ENCODE peak calls at places on chromosomes 4 and X, in ten cellular contexts. One of them, this sample, is unnamed.

GRCh38 chr4:8176547-8177399 is 18.2 kb upstream of the ABLIM2 start:
- DNase-seq in activated CD4-positive, alpha-beta T cell treated with anti-CD3 and anti-CD28 coated beads, Interleukin-2, amount 10 ng/mL, durations not matched to agents 7 days and 5 days: peak; percentile 53
- DNase-seq in caudate nucleus: no peak
- DNase-seq in activated T-cell treated with anti-CD3 and anti-CD28 coated beads, Interleukin-2, amount 50 U/mL, for 72 hours: peak; percentile 32
- DNase-seq in fibroblast of lung: peak; percentile 38
- DNase-seq in stimulated activated naive CD8-positive, alpha-beta T cell treated with anti-CD3 and anti-CD28 coated beads, Interleukin-15, Interleukin-2, amounts not matched to agents 100 U/mL and 50 U/mL, for 24 hours: peak; percentile 34
- DNase-seq in frontal cortex: no peak
- DNase-seq in CD4-positive, alpha-beta T cell: peak; percentile 34
- DNase-seq in activated T-helper 1 cell treated with Interleukin-2 at 50 U/mL for 16 hours: no peak
- DNase-seq in AML-193: peak; percentile 39
- DNase-seq in this sample: peak; percentile 43

GRCh38 chrX:111098874-111099273 is 2.9 kb downstream of the PAK3 start:
- DNase-seq in activated CD4-positive, alpha-beta T cell treated with anti-CD3 and anti-CD28 coated beads, Interleukin-2, amount 10 ng/mL, durations not matched to agents 7 days and 5 days: peak; percentile 61
- DNase-seq in caudate nucleus: no peak
- DNase-seq in activated T-cell treated with anti-CD3 and anti-CD28 coated beads, Interleukin-2, amount 50 U/mL, for 72 hours: peak; percentile 70
- DNase-seq in fibroblast of lung: peak; percentile 17
- DNase-seq in stimulated activated naive CD8-positive, alpha-beta T cell treated with anti-CD3 and anti-CD28 coated beads, Interleukin-15, Interleukin-2, amounts not matched to agents 100 U/mL and 50 U/mL, for 24 hours: peak; percentile 67
- DNase-seq in frontal cortex: no peak
- DNase-seq in CD4-positive, alpha-beta T cell: peak; percentile 56
- DNase-seq in activated T-helper 1 cell treated with Interleukin-2 at 50 U/mL for 16 hours: peak; percentile 56
- DNase-seq in AML-193: no peak
- DNase-seq in this sample: no peak

GRCh38 chr4:31059753-31060522 is 339.8 kb downstream of the PCDH7 start:
- DNase-seq in activated CD4-positive, alpha-beta T cell treated with anti-CD3 and anti-CD28 coated beads, Interleukin-2, amount 10 ng/mL, durations not matched to agents 7 days and 5 days: no peak
- DNase-seq in caudate nucleus: no peak
- DNase-seq in activated T-cell treated with anti-CD3 and anti-CD28 coated beads, Interleukin-2, amount 50 U/mL, for 72 hours: no peak
- DNase-seq in fibroblast of lung: peak; percentile 74
- DNase-seq in stimulated activated naive CD8-positive, alpha-beta T cell treated with anti-CD3 and anti-CD28 coated beads, Interleukin-15, Interleukin-2, amounts not matched to agents 100 U/mL and 50 U/mL, for 24 hours: no peak
- DNase-seq in frontal cortex: no peak
- DNase-seq in CD4-positive, alpha-beta T cell: no peak
- DNase-seq in activated T-helper 1 cell treated with Interleukin-2 at 50 U/mL for 16 hours: no peak
- DNase-seq in AML-193: no peak
- DNase-seq in this sample: peak; percentile 57

GRCh38 chr4:74531952-74532794 is 87.2 kb downstream of the AREG start:
- DNase-seq in activated CD4-positive, alpha-beta T cell treated with anti-CD3 and anti-CD28 coated beads, Interleukin-2, amount 10 ng/mL, durations not matched to agents 7 days and 5 days: peak; percentile 10
- DNase-seq in caudate nucleus: no peak
- DNase-seq in activated T-cell treated with anti-CD3 and anti-CD28 coated beads, Interleukin-2, amount 50 U/mL, for 72 hours: peak; percentile 2
- DNase-seq in fibroblast of lung: peak; percentile 66
- DNase-seq in stimulated activated naive CD8-positive, alpha-beta T cell treated with anti-CD3 and anti-CD28 coated beads, Interleukin-15, Interleukin-2, amounts not matched to agents 100 U/mL and 50 U/mL, for 24 hours: no peak
- DNase-seq in frontal cortex: no peak
- DNase-seq in CD4-positive, alpha-beta T cell: no peak
- DNase-seq in activated T-helper 1 cell treated with Interleukin-2 at 50 U/mL for 16 hours: no peak
- DNase-seq in AML-193: peak; percentile 76
- DNase-seq in this sample: peak; percentile 58

GRCh38 chr4:122783301-122784215 is 43.1 kb upstream of the FGF2 start:
- DNase-seq in activated CD4-positive, alpha-beta T cell treated with anti-CD3 and anti-CD28 coated beads, Interleukin-2, amount 10 ng/mL, durations not matched to agents 7 days and 5 days: no peak
- DNase-seq in caudate nucleus: no peak
- DNase-seq in activated T-cell treated with anti-CD3 and anti-CD28 coated beads, Interleukin-2, amount 50 U/mL, for 72 hours: no peak
- DNase-seq in fibroblast of lung: peak; percentile 98
- DNase-seq in stimulated activated naive CD8-positive, alpha-beta T cell treated with anti-CD3 and anti-CD28 coated beads, Interleukin-15, Interleukin-2, amounts not matched to agents 100 U/mL and 50 U/mL, for 24 hours: no peak
- DNase-seq in frontal cortex: no peak
- DNase-seq in CD4-positive, alpha-beta T cell: no peak
- DNase-seq in activated T-helper 1 cell treated with Interleukin-2 at 50 U/mL for 16 hours: no peak
- DNase-seq in AML-193: no peak
- DNase-seq in this sample: no peak

GRCh38 chr4:169618286-169618685 is 2.1 kb upstream of the CLCN3 start:
- DNase-seq in activated CD4-positive, alpha-beta T cell treated with anti-CD3 and anti-CD28 coated beads, Interleukin-2, amount 10 ng/mL, durations not matched to agents 7 days and 5 days: no peak
- DNase-seq in caudate nucleus: no peak
- DNase-seq in activated T-cell treated with anti-CD3 and anti-CD28 coated beads, Interleukin-2, amount 50 U/mL, for 72 hours: no peak
- DNase-seq in fibroblast of lung: peak; percentile 74
- DNase-seq in stimulated activated naive CD8-positive, alpha-beta T cell treated with anti-CD3 and anti-CD28 coated beads, Interleukin-15, Interleukin-2, amounts not matched to agents 100 U/mL and 50 U/mL, for 24 hours: no peak
- DNase-seq in frontal cortex: no peak
- DNase-seq in CD4-positive, alpha-beta T cell: no peak
- DNase-seq in activated T-helper 1 cell treated with Interleukin-2 at 50 U/mL for 16 hours: no peak
- DNase-seq in AML-193: no peak
- DNase-seq in this sample: no peak

GRCh38 chrX:153526040-153526439 is 8.6 kb downstream of the ATP2B3 start:
- DNase-seq in activated CD4-positive, alpha-beta T cell treated with anti-CD3 and anti-CD28 coated beads, Interleukin-2, amount 10 ng/mL, durations not matched to agents 7 days and 5 days: no peak
- DNase-seq in caudate nucleus: no peak
- DNase-seq in activated T-cell treated with anti-CD3 and anti-CD28 coated beads, Interleukin-2, amount 50 U/mL, for 72 hours: no peak
- DNase-seq in fibroblast of lung: no peak
- DNase-seq in stimulated activated naive CD8-positive, alpha-beta T cell treated with anti-CD3 and anti-CD28 coated beads, Interleukin-15, Interleukin-2, amounts not matched to agents 100 U/mL and 50 U/mL, for 24 hours: no peak
- DNase-seq in frontal cortex: no peak
- DNase-seq in CD4-positive, alpha-beta T cell: no peak
- DNase-seq in activated T-helper 1 cell treated with Interleukin-2 at 50 U/mL for 16 hours: no peak
- DNase-seq in AML-193: no peak
- DNase-seq in this sample: no peak

GRCh38 chrX:100296183-100296753 is 113.8 kb downstream of the PCDH19 start:
- DNase-seq in activated CD4-positive, alpha-beta T cell treated with anti-CD3 and anti-CD28 coated beads, Interleukin-2, amount 10 ng/mL, durations not matched to agents 7 days and 5 days: no peak
- DNase-seq in caudate nucleus: no peak
- DNase-seq in activated T-cell treated with anti-CD3 and anti-CD28 coated beads, Interleukin-2, amount 50 U/mL, for 72 hours: no peak
- DNase-seq in fibroblast of lung: no peak
- DNase-seq in stimulated activated naive CD8-positive, alpha-beta T cell treated with anti-CD3 and anti-CD28 coated beads, Interleukin-15, Interleukin-2, amounts not matched to agents 100 U/mL and 50 U/mL, for 24 hours: no peak
- DNase-seq in frontal cortex: no peak
- DNase-seq in CD4-positive, alpha-beta T cell: no peak
- DNase-seq in activated T-helper 1 cell treated with Interleukin-2 at 50 U/mL for 16 hours: no peak
- DNase-seq in AML-193: no peak
- DNase-seq in this sample: no peak

GRCh38 chr4:61395754-61396153 is 195.6 kb downstream of the ADGRL3 start:
- DNase-seq in activated CD4-positive, alpha-beta T cell treated with anti-CD3 and anti-CD28 coated beads, Interleukin-2, amount 10 ng/mL, durations not matched to agents 7 days and 5 days: no peak
- DNase-seq in caudate nucleus: no peak
- DNase-seq in activated T-cell treated with anti-CD3 and anti-CD28 coated beads, Interleukin-2, amount 50 U/mL, for 72 hours: no peak
- DNase-seq in fibroblast of lung: no peak
- DNase-seq in stimulated activated naive CD8-positive, alpha-beta T cell treated with anti-CD3 and anti-CD28 coated beads, Interleukin-15, Interleukin-2, amounts not matched to agents 100 U/mL and 50 U/mL, for 24 hours: no peak
- DNase-seq in frontal cortex: no peak
- DNase-seq in CD4-positive, alpha-beta T cell: no peak
- DNase-seq in activated T-helper 1 cell treated with Interleukin-2 at 50 U/mL for 16 hours: no peak
- DNase-seq in AML-193: no peak
- DNase-seq in this sample: no peak

GRCh38 chrX:118727686-118728339 is 407 bp downstream of the IL13RA1 start:
- DNase-seq in activated CD4-positive, alpha-beta T cell treated with anti-CD3 and anti-CD28 coated beads, Interleukin-2, amount 10 ng/mL, durations not matched to agents 7 days and 5 days: no peak
- DNase-seq in caudate nucleus: no peak
- DNase-seq in activated T-cell treated with anti-CD3 and anti-CD28 coated beads, Interleukin-2, amount 50 U/mL, for 72 hours: peak; percentile 4
- DNase-seq in fibroblast of lung: peak; percentile 36
- DNase-seq in stimulated activated naive CD8-positive, alpha-beta T cell treated with anti-CD3 and anti-CD28 coated beads, Interleukin-15, Interleukin-2, amounts not matched to agents 100 U/mL and 50 U/mL, for 24 hours: peak; percentile 4
- DNase-seq in frontal cortex: peak; percentile 11
- DNase-seq in CD4-positive, alpha-beta T cell: no peak
- DNase-seq in activated T-helper 1 cell treated with Interleukin-2 at 50 U/mL for 16 hours: no peak
- DNase-seq in AML-193: no peak
- DNase-seq in this sample: no peak

GRCh38 chr4:107818301-107818910 is 6.3 kb upstream of the SGMS2 start:
- DNase-seq in activated CD4-positive, alpha-beta T cell treated with anti-CD3 and anti-CD28 coated beads, Interleukin-2, amount 10 ng/mL, durations not matched to agents 7 days and 5 days: no peak
- DNase-seq in caudate nucleus: no peak
- DNase-seq in activated T-cell treated with anti-CD3 and anti-CD28 coated beads, Interleukin-2, amount 50 U/mL, for 72 hours: no peak
- DNase-seq in fibroblast of lung: peak; percentile 35
- DNase-seq in stimulated activated naive CD8-positive, alpha-beta T cell treated with anti-CD3 and anti-CD28 coated beads, Interleukin-15, Interleukin-2, amounts not matched to agents 100 U/mL and 50 U/mL, for 24 hours: no peak
- DNase-seq in frontal cortex: no peak
- DNase-seq in CD4-positive, alpha-beta T cell: no peak
- DNase-seq in activated T-helper 1 cell treated with Interleukin-2 at 50 U/mL for 16 hours: no peak
- DNase-seq in AML-193: peak; percentile 58
- DNase-seq in this sample: peak; percentile 42

GRCh38 chr4:100103671-100104070 is 86.6 kb downstream of the DDIT4L start:
- DNase-seq in activated CD4-positive, alpha-beta T cell treated with anti-CD3 and anti-CD28 coated beads, Interleukin-2, amount 10 ng/mL, durations not matched to agents 7 days and 5 days: no peak
- DNase-seq in caudate nucleus: no peak
- DNase-seq in activated T-cell treated with anti-CD3 and anti-CD28 coated beads, Interleukin-2, amount 50 U/mL, for 72 hours: no peak
- DNase-seq in fibroblast of lung: no peak
- DNase-seq in stimulated activated naive CD8-positive, alpha-beta T cell treated with anti-CD3 and anti-CD28 coated beads, Interleukin-15, Interleukin-2, amounts not matched to agents 100 U/mL and 50 U/mL, for 24 hours: no peak
- DNase-seq in frontal cortex: no peak
- DNase-seq in CD4-positive, alpha-beta T cell: no peak
- DNase-seq in activated T-helper 1 cell treated with Interleukin-2 at 50 U/mL for 16 hours: no peak
- DNase-seq in AML-193: no peak
- DNase-seq in this sample: no peak

GRCh38 chr4:48093949-48094550 is 40.0 kb downstream of the TXK start:
- DNase-seq in activated CD4-positive, alpha-beta T cell treated with anti-CD3 and anti-CD28 coated beads, Interleukin-2, amount 10 ng/mL, durations not matched to agents 7 days and 5 days: no peak
- DNase-seq in caudate nucleus: no peak
- DNase-seq in activated T-cell treated with anti-CD3 and anti-CD28 coated beads, Interleukin-2, amount 50 U/mL, for 72 hours: peak; percentile 79
- DNase-seq in fibroblast of lung: peak; percentile 65
- DNase-seq in stimulated activated naive CD8-positive, alpha-beta T cell treated with anti-CD3 and anti-CD28 coated beads, Interleukin-15, Interleukin-2, amounts not matched to agents 100 U/mL and 50 U/mL, for 24 hours: peak; percentile 52
- DNase-seq in frontal cortex: no peak
- DNase-seq in CD4-positive, alpha-beta T cell: no peak
- DNase-seq in activated T-helper 1 cell treated with Interleukin-2 at 50 U/mL for 16 hours: no peak
- DNase-seq in AML-193: no peak
- DNase-seq in this sample: no peak

GRCh38 chr4:153241970-153242847 is 38.0 kb downstream of the TRIM2 start:
- DNase-seq in activated CD4-positive, alpha-beta T cell treated with anti-CD3 and anti-CD28 coated beads, Interleukin-2, amount 10 ng/mL, durations not matched to agents 7 days and 5 days: no peak
- DNase-seq in caudate nucleus: no peak
- DNase-seq in activated T-cell treated with anti-CD3 and anti-CD28 coated beads, Interleukin-2, amount 50 U/mL, for 72 hours: no peak
- DNase-seq in fibroblast of lung: peak; percentile 26
- DNase-seq in stimulated activated naive CD8-positive, alpha-beta T cell treated with anti-CD3 and anti-CD28 coated beads, Interleukin-15, Interleukin-2, amounts not matched to agents 100 U/mL and 50 U/mL, for 24 hours: no peak
- DNase-seq in frontal cortex: no peak
- DNase-seq in CD4-positive, alpha-beta T cell: no peak
- DNase-seq in activated T-helper 1 cell treated with Interleukin-2 at 50 U/mL for 16 hours: no peak
- DNase-seq in AML-193: no peak
- DNase-seq in this sample: no peak

GRCh38 chrX:45697591-45697990 is 496.9 kb upstream of the DIPK2B start:
- DNase-seq in activated CD4-positive, alpha-beta T cell treated with anti-CD3 and anti-CD28 coated beads, Interleukin-2, amount 10 ng/mL, durations not matched to agents 7 days and 5 days: no peak
- DNase-seq in caudate nucleus: no peak
- DNase-seq in activated T-cell treated with anti-CD3 and anti-CD28 coated beads, Interleukin-2, amount 50 U/mL, for 72 hours: no peak
- DNase-seq in fibroblast of lung: peak; percentile 82
- DNase-seq in stimulated activated naive CD8-positive, alpha-beta T cell treated with anti-CD3 and anti-CD28 coated beads, Interleukin-15, Interleukin-2, amounts not matched to agents 100 U/mL and 50 U/mL, for 24 hours: no peak
- DNase-seq in frontal cortex: no peak
- DNase-seq in CD4-positive, alpha-beta T cell: no peak
- DNase-seq in activated T-helper 1 cell treated with Interleukin-2 at 50 U/mL for 16 hours: no peak
- DNase-seq in AML-193: no peak
- DNase-seq in this sample: no peak

GRCh38 chrX:87805829-87806490 is 288.4 kb downstream of the KLHL4 start:
- DNase-seq in activated CD4-positive, alpha-beta T cell treated with anti-CD3 and anti-CD28 coated beads, Interleukin-2, amount 10 ng/mL, durations not matched to agents 7 days and 5 days: no peak
- DNase-seq in caudate nucleus: no peak
- DNase-seq in activated T-cell treated with anti-CD3 and anti-CD28 coated beads, Interleukin-2, amount 50 U/mL, for 72 hours: no peak
- DNase-seq in fibroblast of lung: peak; percentile 24
- DNase-seq in stimulated activated naive CD8-positive, alpha-beta T cell treated with anti-CD3 and anti-CD28 coated beads, Interleukin-15, Interleukin-2, amounts not matched to agents 100 U/mL and 50 U/mL, for 24 hours: no peak
- DNase-seq in frontal cortex: no peak
- DNase-seq in CD4-positive, alpha-beta T cell: no peak
- DNase-seq in activated T-helper 1 cell treated with Interleukin-2 at 50 U/mL for 16 hours: no peak
- DNase-seq in AML-193: no peak
- DNase-seq in this sample: no peak

GRCh38 chr4:156829194-156829593 is 142.4 kb downstream of the PDGFC start:
- DNase-seq in activated CD4-positive, alpha-beta T cell treated with anti-CD3 and anti-CD28 coated beads, Interleukin-2, amount 10 ng/mL, durations not matched to agents 7 days and 5 days: no peak
- DNase-seq in caudate nucleus: no peak
- DNase-seq in activated T-cell treated with anti-CD3 and anti-CD28 coated beads, Interleukin-2, amount 50 U/mL, for 72 hours: no peak
- DNase-seq in fibroblast of lung: peak; percentile 59
- DNase-seq in stimulated activated naive CD8-positive, alpha-beta T cell treated with anti-CD3 and anti-CD28 coated beads, Interleukin-15, Interleukin-2, amounts not matched to agents 100 U/mL and 50 U/mL, for 24 hours: no peak
- DNase-seq in frontal cortex: no peak
- DNase-seq in CD4-positive, alpha-beta T cell: no peak
- DNase-seq in activated T-helper 1 cell treated with Interleukin-2 at 50 U/mL for 16 hours: no peak
- DNase-seq in AML-193: no peak
- DNase-seq in this sample: no peak

GRCh38 chr4:98394134-98394533 is 132.9 kb downstream of the RAP1GDS1 start:
- DNase-seq in activated CD4-positive, alpha-beta T cell treated with anti-CD3 and anti-CD28 coated beads, Interleukin-2, amount 10 ng/mL, durations not matched to agents 7 days and 5 days: no peak
- DNase-seq in caudate nucleus: no peak
- DNase-seq in activated T-cell treated with anti-CD3 and anti-CD28 coated beads, Interleukin-2, amount 50 U/mL, for 72 hours: no peak
- DNase-seq in fibroblast of lung: peak; percentile 82
- DNase-seq in stimulated activated naive CD8-positive, alpha-beta T cell treated with anti-CD3 and anti-CD28 coated beads, Interleukin-15, Interleukin-2, amounts not matched to agents 100 U/mL and 50 U/mL, for 24 hours: no peak
- DNase-seq in frontal cortex: no peak
- DNase-seq in CD4-positive, alpha-beta T cell: no peak
- DNase-seq in activated T-helper 1 cell treated with Interleukin-2 at 50 U/mL for 16 hours: no peak
- DNase-seq in AML-193: no peak
- DNase-seq in this sample: no peak

GRCh38 chrX:72394518-72395163 is 88.9 kb upstream of the CITED1 start:
- DNase-seq in activated CD4-positive, alpha-beta T cell treated with anti-CD3 and anti-CD28 coated beads, Interleukin-2, amount 10 ng/mL, durations not matched to agents 7 days and 5 days: no peak
- DNase-seq in caudate nucleus: no peak
- DNase-seq in activated T-cell treated with anti-CD3 and anti-CD28 coated beads, Interleukin-2, amount 50 U/mL, for 72 hours: no peak
- DNase-seq in fibroblast of lung: peak; percentile 82
- DNase-seq in stimulated activated naive CD8-positive, alpha-beta T cell treated with anti-CD3 and anti-CD28 coated beads, Interleukin-15, Interleukin-2, amounts not matched to agents 100 U/mL and 50 U/mL, for 24 hours: no peak
- DNase-seq in frontal cortex: no peak
- DNase-seq in CD4-positive, alpha-beta T cell: no peak
- DNase-seq in activated T-helper 1 cell treated with Interleukin-2 at 50 U/mL for 16 hours: no peak
- DNase-seq in AML-193: peak; percentile 17
- DNase-seq in this sample: no peak

This sample was measured in COR-L47.